ENCODE peak calls at places on chromosome 10, in six cellular contexts. I, G, W, Y, B and O are unnamed samples.

GRCh38 chr10:13100349-13101294 is 659 bp downstream of the OPTN start:
- DNase-seq in G (peak; percentile 37), B (no peak), Y (peak; percentile 79), W (no peak), I (peak; percentile 24), O (no peak)

GRCh38 chr10:79024716-79025112 is 44.1 kb upstream of the ZMIZ1 start:
- DNase-seq in B (no peak), G (peak; percentile 15), I (no peak), Y (no peak), W (no peak), O (no peak)

GRCh38 chr10:104683567-104683966 is 42.5 kb downstream of the SORCS3 start:
- DNase-seq in I (no peak), G (no peak), Y (no peak), B (no peak), W (no peak), O (no peak)

GRCh38 chr10:43781480-43782361 is 133.0 kb upstream of the ZNF32 start:
- DNase-seq in I (no peak), W (no peak), B (no peak), Y (peak; percentile 64), G (no peak), O (peak; percentile 33)

GRCh38 chr10:93821051-93821772 is 63.5 kb downstream of the LGI1 start:
- DNase-seq in I (peak; percentile 58), W (peak; percentile 36), B (no peak), G (no peak), Y (no peak), O (no peak)

GRCh38 chr10:98251399-98251798 is 16.6 kb downstream of the LOXL4 start:
- DNase-seq in I (no peak), Y (no peak), G (no peak), B (no peak), W (no peak), O (peak; percentile 13)

GRCh38 chr10:73763343-73763742 is 18.5 kb upstream of the CHCHD1 start:
- DNase-seq in W (no peak), B (no peak), I (no peak), Y (no peak), G (no peak), O (no peak)

GRCh38 chr10:128485701-128486235 is 359.5 kb upstream of the MKI67 start:
- DNase-seq in G (no peak), I (no peak), Y (no peak), B (no peak), W (no peak), O (no peak)

GRCh38 chr10:88342733-88343310 is 240.3 kb downstream of the RNLS start:
- DNase-seq in Y (no peak), B (no peak), W (no peak), G (no peak), I (no peak), O (no peak)

GRCh38 chr10:62811159-62811875 is 4.8 kb downstream of the EGR2 start:
- DNase-seq in I (no peak), G (no peak), Y (no peak), W (no peak), B (no peak), O (peak; percentile 22)

GRCh38 chr10:79938728-79939380 is 10.1 kb downstream of the SFTPD start:
- DNase-seq in B (no peak), I (no peak), G (peak; percentile 85), W (no peak), Y (no peak), O (no peak)

GRCh38 chr10:86340176-86340990 is 26.2 kb downstream of the GRID1 start:
- DNase-seq in W (no peak), G (no peak), B (no peak), Y (peak; percentile 26), I (no peak), O (no peak)

GRCh38 chr10:121138112-121138860 is 287.1 kb downstream of the WDR11 start:
- DNase-seq in I (no peak), G (no peak), B (no peak), Y (no peak), W (no peak), O (no peak)

GRCh38 chr10:94683214-94684054 is at the start of gene CYP2C18:
- DNase-seq in G (no peak), W (no peak), I (no peak), Y (no peak), B (no peak), O (no peak)

GRCh38 chr10:77696584-77696983 is 59.0 kb upstream of the KCNMA1 start:
- DNase-seq in G (no peak), B (no peak), Y (no peak), I (no peak), W (no peak), O (no peak)

GRCh38 chr10:60048146-60048545 is 141.8 kb upstream of the CCDC6 start:
- DNase-seq in Y (no peak), G (no peak), W (peak; percentile 18), I (peak; percentile 45), B (no peak), O (no peak)

GRCh38 chr10:35910234-35910633 is 268.1 kb upstream of the FZD8 start:
- DNase-seq in G (no peak), W (no peak), B (no peak), Y (no peak), I (peak; percentile 75), O (no peak)

GRCh38 chr10:106987362-106987761 is 177.1 kb downstream of the SORCS1 start:
- DNase-seq in G (no peak), Y (no peak), I (no peak), B (no peak), W (no peak), O (no peak)

GRCh38 chr10:69080231-69080630 is 7.7 kb upstream of the SRGN start:
- DNase-seq in I (no peak), B (no peak), G (no peak), W (no peak), Y (no peak), O (no peak)

GRCh38 chr10:10730644-10731043 is 287.0 kb upstream of the CELF2 start:
- DNase-seq in Y (no peak), G (no peak), W (no peak), B (no peak), I (no peak), O (no peak)

GRCh38 chr10:94310369-94310768 is 52.4 kb downstream of the NOC3L start:
- DNase-seq in G (no peak), W (no peak), B (no peak), Y (no peak), I (no peak), O (no peak)

GRCh38 chr10:112873541-112873940 is 76.5 kb upstream of the TCF7L2 start:
- DNase-seq in Y (no peak), W (no peak), G (no peak), I (no peak), B (no peak), O (no peak)

GRCh38 chr10:1069680-1070079 is 13.5 kb downstream of the WDR37 start:
- DNase-seq in B (no peak), Y (no peak), G (no peak), W (no peak), I (no peak), O (no peak)

GRCh38 chr10:1074748-1075358 is 18.7 kb downstream of the WDR37 start:
- DNase-seq in Y (no peak), G (peak; percentile 72), I (no peak), W (no peak), B (no peak), O (no peak)

GRCh38 chr10:1078668-1079067 is 22.5 kb downstream of the WDR37 start:
- DNase-seq in I (no peak), B (no peak), Y (no peak), G (no peak), W (no peak), O (no peak)

GRCh38 chr10:1070939-1071338 is 14.8 kb downstream of the WDR37 start:
- DNase-seq in Y (no peak), B (no peak), G (no peak), I (no peak), W (no peak), O (no peak)

GRCh38 chr10:1074063-1074747 is 18.0 kb downstream of the WDR37 start:
- DNase-seq in Y (no peak), B (no peak), W (no peak), G (no peak), I (no peak), O (no peak)
- TF ChIP-seq CTCF in Y (no peak), B (no peak), W (peak; percentile 27), G (no peak), I (peak; percentile 3), O (peak; percentile 49)

DNA sequence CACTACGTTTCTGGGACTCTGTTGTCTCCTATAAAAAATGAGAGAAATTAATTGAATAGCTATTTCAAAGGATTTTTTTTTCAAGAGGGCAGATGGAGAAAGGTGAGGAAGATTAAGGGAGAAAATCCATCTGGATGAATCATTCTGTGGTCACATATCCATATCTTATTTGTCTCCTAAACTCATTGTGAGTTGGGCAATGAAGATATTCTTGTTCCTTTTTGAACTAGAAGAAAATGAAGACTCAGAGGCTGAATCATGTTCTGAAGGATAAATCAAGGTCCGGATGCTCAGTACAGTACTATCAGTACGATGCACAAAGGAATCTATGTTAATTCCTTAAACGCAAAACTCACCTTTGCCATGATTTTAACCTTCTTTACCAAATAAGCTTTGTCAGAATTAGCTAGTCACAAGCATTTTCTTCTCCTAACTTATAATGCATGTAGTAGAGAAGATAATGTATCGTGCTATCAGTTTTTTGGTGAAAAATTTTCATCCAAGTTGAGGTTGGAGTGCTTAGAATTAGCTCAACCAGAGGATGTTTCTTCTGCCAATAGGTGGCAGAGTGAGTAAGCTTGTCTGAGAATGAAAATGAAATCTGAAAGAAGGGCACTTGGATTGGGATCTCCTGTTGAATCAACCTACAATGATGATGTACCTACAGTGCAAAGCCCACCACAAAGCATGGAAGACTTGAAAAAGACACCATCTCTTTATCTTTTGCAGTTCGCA is 446.9 kb downstream of the KIF20B start:
- DNase-seq in I (no peak), G (no peak), W (peak; percentile 71), Y (no peak), B (no peak), O (no peak)
- TF ChIP-seq CTCF in I (no peak), G (peak; percentile 21), W (peak; percentile 75), Y (no peak), B (peak; percentile 30), O (no peak)

DNA sequence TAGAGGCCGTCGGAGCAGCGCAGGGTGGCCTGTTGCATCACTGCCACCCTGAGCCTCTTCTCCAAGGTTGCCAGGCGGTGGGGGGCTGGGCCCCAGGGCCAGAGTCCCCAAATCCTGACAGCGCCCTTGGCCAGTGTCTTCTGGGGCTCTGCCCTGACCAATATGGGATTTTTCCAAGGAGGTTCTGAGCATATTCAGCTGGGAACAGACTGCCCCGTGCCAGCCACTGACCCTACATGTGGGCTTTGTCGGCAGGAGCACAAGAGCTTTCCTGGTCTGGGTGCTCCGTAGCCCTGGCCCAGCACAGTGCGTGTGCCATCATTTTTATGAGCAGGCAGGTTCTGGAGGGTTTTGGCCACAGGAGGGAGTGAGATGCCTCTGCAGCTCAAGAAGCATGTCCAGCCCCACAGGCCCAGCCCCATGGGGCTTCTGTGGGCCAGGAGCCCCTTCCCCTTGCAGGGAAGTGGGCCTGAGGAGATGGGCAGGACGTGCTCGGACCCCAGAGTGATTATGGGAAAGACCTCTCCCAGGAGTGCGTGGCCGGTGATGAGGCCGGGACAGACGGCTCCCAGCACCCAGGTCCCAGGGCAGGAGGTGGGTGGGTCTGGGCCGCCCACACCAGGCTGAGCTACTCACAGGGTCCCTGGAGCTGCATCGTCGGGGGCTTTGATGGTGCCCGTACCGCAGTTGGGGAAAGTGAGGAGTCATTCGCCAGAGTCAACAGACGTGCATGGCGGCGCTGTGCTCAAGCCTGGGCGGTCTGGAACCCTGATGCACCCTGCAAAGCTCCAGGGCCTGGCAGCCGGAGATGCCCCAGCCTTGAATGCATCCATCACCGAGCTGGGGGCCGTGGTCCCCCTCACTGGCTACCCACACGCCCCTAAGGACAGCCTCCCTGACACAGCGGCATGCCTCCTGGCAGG is 66.6 kb downstream of the PWWP2B start:
- DNase-seq in Y (peak; percentile 73), G (no peak), B (no peak), W (no peak), I (peak; percentile 25), O (no peak)
- TF ChIP-seq CTCF in Y (no peak), G (no peak), B (peak; percentile 23), W (no peak), I (peak; percentile 45), O (no peak)

GRCh38 chr10:14954001-14954770 is at the start of gene DCLRE1C:
- DNase-seq in W (peak; percentile 80), Y (peak; percentile 94), B (peak; percentile 65), I (peak; percentile 81), G (peak; percentile 93), O (peak; percentile 88)
- TF ChIP-seq CTCF in W (no peak), Y (no peak), B (no peak), I (no peak), G (no peak), O (no peak)